ENCODE peak calls at places on chromosomes 12 and 14, in five cellular contexts. X is A549, V is endothelial cell of umbilical vein, T is HepG2, Q is K562. F is an unnamed sample.

GRCh38 chr14:94612174-94612573 is at the start of gene SERPINA3:
- DNase-seq in X (no peak), V (no peak), T (peak; percentile 91), Q (no peak), F (no peak)

GRCh38 chr14:65791551-65791981 is 379.0 kb downstream of the FUT8 start:
- DNase-seq in X (no peak), V (peak; percentile 34), T (no peak), Q (peak; percentile 9), F (peak; percentile 62)

GRCh38 chr12:54390668-54391551 is 6.4 kb upstream of the ZNF385A start:
- DNase-seq in X (peak; percentile 49), V (no peak), T (no peak), Q (peak; percentile 95), F (peak; percentile 55)

GRCh38 chr12:98385636-98386035 is 129.8 kb upstream of the TMPO start:
- DNase-seq in X (no peak), V (no peak), T (no peak), Q (no peak), F (no peak)

GRCh38 chr12:59079029-59079428 is 158.7 kb upstream of the LRIG3 start:
- DNase-seq in X (no peak), V (no peak), T (no peak), Q (no peak), F (peak; percentile 8)

GRCh38 chr12:19288603-19289244 is 150.6 kb upstream of the AEBP2 start:
- DNase-seq in X (peak; percentile 38), V (peak; percentile 58), T (peak; percentile 32), Q (peak; percentile 18), F (peak; percentile 60)

GRCh38 chr12:64385468-64385867 is 5.1 kb downstream of the C12orf56 start:
- DNase-seq in X (no peak), V (no peak), T (no peak), Q (no peak), F (no peak)

GRCh38 chr12:29200586-29200985 is 51.5 kb downstream of the FAR2 start:
- DNase-seq in X (no peak), V (no peak), T (no peak), Q (no peak), F (no peak)

GRCh38 chr14:55814064-55814463 is 234.1 kb downstream of the KTN1 start:
- DNase-seq in X (no peak), V (peak; percentile 26), T (no peak), Q (peak; percentile 6), F (no peak)

GRCh38 chr12:57142121-57142520 is 5.3 kb downstream of the LRP1-AS start:
- DNase-seq in X (no peak), V (no peak), T (no peak), Q (no peak), F (no peak)

GRCh38 chr12:6226002-6226700 is 26.0 kb downstream of the CD9 start:
- DNase-seq in X (no peak), V (peak; percentile 68), T (peak; percentile 77), Q (no peak), F (peak; percentile 83)

GRCh38 chr14:22545842-22546721 is 42.9 kb downstream of the DAD1 start:
- DNase-seq in X (no peak), V (peak; percentile 93), T (no peak), Q (no peak), F (no peak)

GRCh38 chr14:94914191-94914590 is 144.3 kb upstream of the GSC start:
- DNase-seq in X (no peak), V (no peak), T (no peak), Q (no peak), F (no peak)

GRCh38 chr14:34461334-34462131 is 507 bp downstream of the SPTSSA start:
- DNase-seq in X (peak; percentile 41), V (peak; percentile 58), T (peak; percentile 89), Q (peak; percentile 35), F (peak; percentile 75)

GRCh38 chr12:130540376-130540775 is 175.7 kb downstream of the RIMBP2 start:
- DNase-seq in X (no peak), V (no peak), T (no peak), Q (no peak), F (no peak)

GRCh38 chr14:93346926-93347721 is at the start of gene COX8C:
- DNase-seq in X (no peak), V (no peak), T (no peak), Q (peak; percentile 35), F (no peak)

GRCh38 chr12:591571-592505 is 71.4 kb downstream of the NINJ2 start:
- DNase-seq in X (no peak), V (no peak), T (peak; percentile 24), Q (peak; percentile 94), F (peak; percentile 93)

GRCh38 chr14:100393362-100393761 is 70.2 kb downstream of the SLC25A47 start:
- DNase-seq in X (no peak), V (no peak), T (no peak), Q (no peak), F (no peak)

GRCh38 chr14:95047754-95048153 is 109.6 kb downstream of the DICER1 start:
- DNase-seq in X (no peak), V (no peak), T (no peak), Q (no peak), F (no peak)

GRCh38 chr14:95831041-95831440 is 45.6 kb upstream of the TUNAR start:
- DNase-seq in X (no peak), V (no peak), T (no peak), Q (no peak), F (no peak)

GRCh38 chr12:91316825-91317224 is 134.2 kb upstream of the DCN start:
- DNase-seq in X (no peak), V (no peak), T (no peak), Q (no peak), F (no peak)

GRCh38 chr12:102474438-102475064 is 5.8 kb downstream of the IGF1 start:
- DNase-seq in X (no peak), V (no peak), T (no peak), Q (peak; percentile 81), F (no peak)

GRCh38 chr12:11795910-11796459 is 146.5 kb downstream of the ETV6 start:
- DNase-seq in X (no peak), V (peak; percentile 89), T (peak; percentile 70), Q (peak; percentile 19), F (no peak)

GRCh38 chr14:95041477-95042020 is 115.8 kb downstream of the DICER1 start:
- DNase-seq in X (no peak), V (no peak), T (no peak), Q (no peak), F (no peak)

GRCh38 chr14:34684578-34684977 is 29.8 kb downstream of the CFL2 start:
- DNase-seq in X (no peak), V (no peak), T (no peak), Q (no peak), F (peak; percentile 72)

GRCh38 chr14:77598366-77599050 is 17.9 kb downstream of the SPTLC2 start:
- DNase-seq in X (no peak), V (no peak), T (no peak), Q (no peak), F (no peak)

GRCh38 chr14:77052281-77053044 is 24.0 kb upstream of the IRF2BPL start:
- DNase-seq in X (no peak), V (no peak), T (no peak), Q (no peak), F (no peak)

GRCh38 chr12:66648336-66648735 is 30.5 kb downstream of the GRIP1 start:
- DNase-seq in X (no peak), V (no peak), T (peak; percentile 2), Q (no peak), F (no peak)

GRCh38 chr14:67722293-67722692 is 20.6 kb downstream of the RDH12 start:
- DNase-seq in X (no peak), V (no peak), T (no peak), Q (no peak), F (no peak)
- TF ChIP-seq MYC in X (no peak), V (no peak), T (no peak), Q (no peak), F (no peak)

DNA sequence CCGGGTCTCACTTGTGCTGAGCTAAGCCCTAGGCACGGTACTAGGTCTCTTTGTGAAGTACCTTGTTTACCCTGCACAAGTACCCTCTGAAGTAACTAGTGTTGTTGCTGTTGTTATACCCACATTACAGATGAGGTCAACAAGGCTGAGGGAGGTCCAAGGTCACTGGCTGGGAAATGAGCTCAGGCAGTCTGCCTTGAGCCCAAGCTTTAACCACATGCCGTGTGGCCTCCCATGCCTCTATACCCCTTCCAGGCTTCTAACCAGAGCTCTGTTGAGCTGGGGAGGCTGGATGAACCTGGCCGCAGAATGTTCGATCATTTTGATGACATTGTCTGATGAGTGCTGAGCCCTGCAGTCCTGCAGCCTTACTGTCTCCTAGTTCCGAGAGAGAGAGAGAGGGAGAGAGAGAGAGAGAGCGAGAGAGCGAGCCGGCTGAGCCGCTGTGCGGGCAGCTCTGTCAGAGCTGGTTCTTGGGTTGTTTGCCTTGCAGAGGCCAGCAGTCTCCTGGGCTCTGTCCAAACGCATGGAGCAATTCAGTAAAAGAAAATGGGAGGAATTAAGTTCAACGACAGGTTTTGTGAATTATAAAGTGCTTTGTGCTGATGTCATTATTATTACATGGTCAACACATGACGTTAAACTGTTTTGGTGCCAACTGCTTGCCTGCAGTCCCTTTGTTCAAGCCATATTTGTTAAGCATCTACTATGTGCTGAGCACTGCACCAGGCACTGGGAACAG is 13.1 kb downstream of the JDP2 start:
- DNase-seq in X (no peak), V (no peak), T (no peak), Q (no peak), F (no peak)
- TF ChIP-seq MAX in X (no peak), V (no peak), T (no peak), Q (no peak), F (no peak)

GRCh38 chr14:69611264-69612013 is at the start of gene SUSD6:
- DNase-seq in X (peak; percentile 91), V (peak; percentile 85), T (peak; percentile 74), Q (peak; percentile 93), F (peak; percentile 92)
- TF ChIP-seq CTCF in X (no peak), V (no peak), T (no peak), Q (no peak), F (no peak)

GRCh38 chr14:74948228-74949175 is 6.9 kb downstream of the PGF start:
- DNase-seq in X (no peak), V (no peak), T (no peak), Q (no peak), F (no peak)

GRCh38 chr14:74946659-74947281 is 8.6 kb downstream of the PGF start:
- DNase-seq in X (no peak), V (no peak), T (no peak), Q (no peak), F (no peak)

GRCh38 chr14:74945261-74945851 is 10.0 kb downstream of the PGF start:
- DNase-seq in X (peak; percentile 75), V (peak; percentile 26), T (no peak), Q (peak; percentile 79), F (peak; percentile 60)

GRCh38 chr14:74947353-74948227 is 7.8 kb downstream of the PGF start:
- DNase-seq in X (no peak), V (no peak), T (no peak), Q (no peak), F (no peak)

DNA sequence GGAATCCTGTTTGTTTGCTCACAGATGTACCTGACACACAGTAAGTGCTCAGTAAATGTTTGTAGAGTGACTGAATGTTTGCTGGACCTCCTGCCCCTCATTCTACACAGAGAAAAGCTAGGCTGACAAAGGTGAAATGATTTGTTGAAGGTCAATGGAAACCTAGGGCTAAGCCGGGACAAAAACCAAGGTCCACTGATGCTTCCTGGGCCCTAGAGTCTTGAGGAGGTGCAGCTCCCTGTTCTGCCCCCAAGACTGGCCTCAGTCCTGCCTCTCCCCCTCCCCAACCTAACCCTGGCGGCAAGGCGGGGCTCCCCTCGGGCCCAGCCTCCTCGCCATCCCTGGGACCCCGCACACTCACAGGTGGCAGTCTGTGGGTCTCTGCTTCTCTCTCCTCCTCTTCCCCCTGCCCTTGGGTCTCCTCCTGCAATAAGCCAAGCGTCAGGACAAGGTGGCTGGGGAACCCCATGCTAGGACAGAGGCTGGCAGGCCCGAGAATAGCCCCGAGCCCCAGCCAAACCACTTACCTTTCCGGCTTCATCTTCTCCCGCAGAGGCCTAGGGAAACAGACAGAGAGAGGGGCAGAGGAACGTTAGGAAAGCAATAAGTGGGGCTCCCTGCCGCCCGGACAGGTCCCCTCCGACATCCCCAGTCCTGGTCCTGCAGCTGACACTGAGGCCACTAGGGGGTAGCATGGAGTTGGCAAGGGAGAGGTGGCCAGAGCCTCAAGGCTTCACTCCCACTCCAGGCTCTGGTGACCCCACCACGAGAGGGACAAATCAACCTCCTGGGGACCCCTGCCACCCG is 9.3 kb downstream of the PGF start:
- DNase-seq in X (peak; percentile 95), V (peak; percentile 69), T (peak; percentile 84), Q (peak; percentile 86), F (peak; percentile 78)
- TF ChIP-seq MYC in X (no peak), V (no peak), T (peak; percentile 4), Q (no peak), F (no peak)